ENCODE peak calls at places on chromosomes 2 and 18, in six cellular contexts. A, U, X, I, Y and F are unnamed samples. For H3K4me1, the result is how much of the 10 kb centered on the place peaks cover.

GRCh38 chr2:223203971-223204370 is 152.0 kb downstream of the KCNE4 start:
- DNase-seq in I (peak), U (no peak), Y (peak), A (no peak), X (no peak), F (no peak)

GRCh38 chr2:197615033-197615652 is 60.2 kb downstream of the RFTN2 start:
- DNase-seq in I (no peak), Y (no peak), A (no peak), U (peak), X (no peak), F (no peak)

GRCh38 chr2:55923091-55923977 is at the start of gene EFEMP1:
- DNase-seq in A (no peak), I (peak), Y (peak), X (peak), U (peak), F (peak)

GRCh38 chr2:2014251-2014761 is 270.0 kb upstream of the PXDN start:
- DNase-seq in U (no peak), Y (no peak), X (peak), I (peak), A (no peak), F (no peak)

GRCh38 chr18:22282311-22283235 is 113.2 kb downstream of the GATA6 start:
- DNase-seq in X (no peak), Y (peak), U (peak), A (no peak), I (peak), F (no peak)

GRCh38 chr18:55268146-55268545 is 308.9 kb upstream of the CCDC68 start:
- DNase-seq in X (no peak), I (peak), U (no peak), A (no peak), Y (no peak), F (no peak)

GRCh38 chr18:46950064-46950656 is 32.8 kb downstream of the KATNAL2 start:
- DNase-seq in U (peak), X (no peak), Y (no peak), A (peak), I (no peak), F (no peak)

GRCh38 chr18:75638223-75638596 is 210.7 kb upstream of the SMIM21 start:
- DNase-seq in I (peak), A (no peak), Y (peak), U (no peak), X (no peak), F (no peak)

GRCh38 chr2:179338681-179339080 is 74.0 kb upstream of the SESTD1 start:
- DNase-seq in Y (peak), A (no peak), X (no peak), U (no peak), I (no peak), F (no peak)

GRCh38 chr18:36315736-36316135 is 18.2 kb downstream of the FHOD3 start:
- DNase-seq in U (no peak), Y (peak), X (no peak), A (no peak), I (peak), F (no peak)

GRCh38 chr2:125386074-125386473 is 1269.9 kb upstream of the GYPC start:
- DNase-seq in X (no peak), A (no peak), I (no peak), Y (no peak), U (peak), F (no peak)

GRCh38 chr2:52810460-52810859 is 957.1 kb upstream of the CHAC2 start:
- DNase-seq in I (peak), A (no peak), U (peak), Y (peak), X (no peak), F (no peak)

GRCh38 chr18:55246278-55246677 is 287.0 kb upstream of the CCDC68 start:
- DNase-seq in U (no peak), Y (no peak), I (no peak), A (no peak), X (no peak), F (no peak)

GRCh38 chr2:175366814-175367213 is 185.3 kb upstream of the ATP5MC3 start:
- DNase-seq in U (peak), Y (peak), I (peak), A (peak), X (peak), F (no peak)

GRCh38 chr2:241049739-241050623 is 51.6 kb downstream of the SNED1 start:
- DNase-seq in X (no peak), I (peak), U (no peak), A (peak), Y (no peak), F (no peak)

DNA sequence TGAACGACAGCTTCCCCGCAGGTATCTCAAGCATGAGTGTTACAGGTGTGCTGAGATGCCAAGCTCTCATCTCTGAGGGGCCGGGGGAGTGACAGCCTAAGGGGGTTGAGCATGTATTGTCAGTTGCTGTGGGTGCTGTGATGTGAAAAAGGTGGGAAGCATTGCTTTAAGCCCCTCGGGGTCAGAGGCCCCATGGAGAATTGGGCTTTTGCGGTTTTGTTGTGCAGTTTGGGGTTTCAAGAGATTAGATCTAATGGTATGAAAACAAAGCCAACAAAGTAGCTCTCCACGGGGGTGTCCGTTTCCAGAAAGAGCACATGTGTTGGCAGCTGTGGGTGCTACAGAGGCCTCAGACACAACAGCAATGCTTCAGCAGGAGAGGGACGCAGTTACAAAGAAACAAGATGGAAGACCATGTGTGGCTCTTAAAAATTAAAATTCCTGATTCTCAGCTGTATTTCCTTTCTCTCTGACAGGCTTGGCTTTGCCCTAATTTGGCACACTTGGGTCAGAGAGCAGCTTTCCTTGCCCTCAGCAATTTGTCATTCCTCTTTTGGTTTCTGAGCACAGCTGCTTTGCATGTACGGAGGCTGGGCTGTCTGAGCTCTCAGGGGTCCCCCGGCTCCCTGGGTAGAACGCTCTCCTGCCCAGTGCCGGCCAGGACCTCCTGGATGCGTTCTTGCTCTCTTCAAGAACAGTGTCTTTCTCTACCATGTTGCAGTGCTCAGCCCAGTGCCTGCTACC is 70.0 kb downstream of the TMEM247 start:
- DNase-seq in X (no peak), I (no peak), U (no peak), A (no peak), Y (no peak), F (no peak)
- H3K4me1 ChIP-seq in X (half or more), I (under half), U (under half), A (under half), Y (under half), F (under half)

GRCh38 chr2:171160630-171161424 is at the start of gene TLK1:
- DNase-seq in X (peak), A (peak), U (peak), I (peak), Y (peak), F (peak)
- TF ChIP-seq CTCF in X (peak), A (peak), U (peak), I (no peak), Y (peak), F (no peak)

DNA sequence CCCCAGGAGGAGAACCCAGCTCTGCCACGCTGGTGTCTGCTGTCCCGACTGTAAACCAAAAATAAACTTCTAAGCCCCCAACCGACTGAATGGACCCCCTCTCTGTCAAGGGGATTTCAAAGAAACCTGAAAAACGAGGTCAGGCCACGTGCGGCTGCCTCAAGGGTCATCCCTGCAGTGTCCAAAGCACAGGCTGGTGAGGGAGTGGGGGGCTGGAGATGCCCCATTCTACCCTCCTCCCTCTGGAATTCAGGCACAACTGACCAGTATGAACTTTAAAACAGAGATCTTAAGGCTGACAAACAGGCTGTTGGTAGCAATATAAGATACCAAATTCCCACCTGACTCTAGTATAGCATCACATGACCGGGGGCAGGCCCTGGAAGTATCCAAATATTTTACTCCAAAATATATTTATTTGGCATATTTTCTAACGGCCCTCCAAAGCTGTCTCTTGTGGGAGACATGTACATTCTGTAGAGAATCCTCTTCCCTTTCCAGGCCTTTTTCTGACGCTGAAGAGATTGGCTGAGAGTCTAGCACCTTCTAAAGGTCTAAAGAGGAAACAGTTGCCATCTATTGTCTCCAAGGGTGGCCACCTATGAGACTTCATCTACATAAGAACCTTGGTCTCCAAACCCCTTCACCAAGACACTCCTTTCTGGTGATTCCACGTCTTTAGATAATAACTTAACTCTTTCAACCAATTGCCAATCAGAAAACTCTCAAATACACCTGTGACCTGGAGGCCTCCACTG is 40.4 kb upstream of the CTDP1 start:
- DNase-seq in U (no peak), Y (no peak), X (no peak), I (no peak), A (no peak), F (no peak)
- H3K4me1 ChIP-seq in U (under half), Y (under half), X (under half), I (under half), A (under half), F (under half)

GRCh38 chr18:74485860-74486849 is 10.0 kb upstream of the CNDP2 start:
- DNase-seq in I (no peak), Y (no peak), X (no peak), U (no peak), A (no peak), F (no peak)
- TF ChIP-seq CTCF in I (no peak), Y (no peak), X (no peak), U (no peak), A (no peak), F (no peak)